ENCODE peak calls at places on chromosomes 2 and 18, in four cellular contexts. O, X, Z and J are unnamed samples.

GRCh38 chr2:66255871-66256270 is 179.1 kb upstream of the MEIS1 start:
- DNase-seq in O (no peak), X (no peak), Z (no peak), J (no peak)

GRCh38 chr2:240935101-240935876 is 29.2 kb downstream of the CROCC2 start:
- DNase-seq in O (peak; percentile 69), X (peak; percentile 12), Z (peak; percentile 79), J (no peak)

GRCh38 chr2:222842517-222843174 is 18.2 kb upstream of the ACSL3 start:
- DNase-seq in O (no peak), X (no peak), Z (no peak), J (no peak)

GRCh38 chr18:9704233-9705118 is 3.6 kb upstream of the RAB31 start:
- DNase-seq in O (no peak), X (no peak), Z (peak; percentile 61), J (no peak)

GRCh38 chr18:9755603-9756002 is 47.5 kb downstream of the RAB31 start:
- DNase-seq in O (no peak), X (no peak), Z (no peak), J (no peak)

GRCh38 chr18:77749189-77749588 is 499.5 kb downstream of the GALR1 start:
- DNase-seq in O (no peak), X (no peak), Z (no peak), J (no peak)

GRCh38 chr18:32911660-32912284 is 138.9 kb upstream of the KLHL14 start:
- DNase-seq in O (no peak), X (no peak), Z (no peak), J (no peak)

GRCh38 chr2:199382091-199382490 is 75.6 kb downstream of the SATB2 start:
- DNase-seq in O (no peak), X (no peak), Z (no peak), J (no peak)

GRCh38 chr18:6219116-6219717 is 195.5 kb downstream of the L3MBTL4 start:
- DNase-seq in O (no peak), X (no peak), Z (no peak), J (no peak)

GRCh38 chr18:331231-331771 is 63.5 kb upstream of the THOC1 start:
- DNase-seq in O (no peak), X (peak; percentile 26), Z (no peak), J (no peak)

GRCh38 chr2:44495035-44495434 is 133.3 kb downstream of the CAMKMT start:
- DNase-seq in O (no peak), X (no peak), Z (no peak), J (no peak)

GRCh38 chr2:157331696-157332095 is 6.1 kb upstream of the ERMN start:
- DNase-seq in O (no peak), X (no peak), Z (no peak), J (no peak)

GRCh38 chr2:55617160-55618024 is at the start of gene PPP4R3B:
- DNase-seq in O (peak; percentile 100), X (peak; percentile 100), Z (peak; percentile 100), J (peak; percentile 98)
- TF ChIP-seq POLR2A in O (peak; percentile 75), X (peak; percentile 94), Z (no peak), J (peak; percentile 71)

DNA sequence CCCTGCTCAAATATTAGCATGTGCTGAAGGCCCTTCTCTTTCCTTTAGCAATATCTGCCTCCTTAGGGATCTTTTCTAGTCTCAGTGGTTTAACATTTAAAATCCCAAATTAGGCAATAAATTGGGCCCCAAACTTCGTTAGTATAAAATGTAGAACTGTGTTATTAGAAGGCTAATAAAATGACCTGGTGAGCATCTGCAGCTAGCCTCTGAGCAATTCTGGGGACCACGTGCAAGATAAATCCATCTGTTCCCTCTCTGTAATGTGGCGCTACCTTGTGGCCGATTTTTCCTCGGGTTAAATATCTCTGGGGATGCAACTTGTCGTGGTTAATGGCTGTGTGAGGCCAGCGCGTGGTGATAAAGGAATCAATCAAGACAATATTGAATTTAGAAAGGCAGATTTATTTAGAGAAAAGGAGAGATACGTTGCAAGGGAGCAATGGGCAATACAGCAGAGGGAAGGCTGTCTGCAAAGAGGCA is 18.7 kb upstream of the IL36G start:
- DNase-seq in O (no peak), X (no peak), Z (no peak), J (no peak)
- TF ChIP-seq CTCF in O (no peak), X (no peak), Z (no peak), J (peak; percentile 21)

GRCh38 chr2:69383178-69383812 is 3.7 kb downstream of the GFPT1 start:
- DNase-seq in O (no peak), X (no peak), Z (no peak), J (no peak)
- H3K4me3 ChIP-seq in O (no peak overlapping the region), X (no peak overlapping the region), Z (no peak overlapping the region), J (no peak overlapping the region)

DNA sequence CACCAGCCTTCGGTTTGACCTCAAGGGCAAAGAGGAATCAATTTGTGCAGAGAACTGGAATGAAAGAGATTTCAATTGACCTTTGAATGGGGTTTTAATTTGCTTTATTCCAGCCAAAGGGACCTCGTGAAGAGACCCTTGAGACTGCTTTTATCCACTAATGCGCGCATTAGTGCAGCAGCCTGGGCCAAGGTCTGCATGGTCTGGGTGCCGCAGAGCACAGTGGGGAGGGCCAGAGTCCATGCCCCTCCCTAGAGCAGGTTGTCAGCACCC is 8.9 kb upstream of the POMC start:
- DNase-seq in O (no peak), X (no peak), Z (no peak), J (no peak)
- TF ChIP-seq POLR2A in O (no peak), X (no peak), Z (no peak), J (no peak)

DNA sequence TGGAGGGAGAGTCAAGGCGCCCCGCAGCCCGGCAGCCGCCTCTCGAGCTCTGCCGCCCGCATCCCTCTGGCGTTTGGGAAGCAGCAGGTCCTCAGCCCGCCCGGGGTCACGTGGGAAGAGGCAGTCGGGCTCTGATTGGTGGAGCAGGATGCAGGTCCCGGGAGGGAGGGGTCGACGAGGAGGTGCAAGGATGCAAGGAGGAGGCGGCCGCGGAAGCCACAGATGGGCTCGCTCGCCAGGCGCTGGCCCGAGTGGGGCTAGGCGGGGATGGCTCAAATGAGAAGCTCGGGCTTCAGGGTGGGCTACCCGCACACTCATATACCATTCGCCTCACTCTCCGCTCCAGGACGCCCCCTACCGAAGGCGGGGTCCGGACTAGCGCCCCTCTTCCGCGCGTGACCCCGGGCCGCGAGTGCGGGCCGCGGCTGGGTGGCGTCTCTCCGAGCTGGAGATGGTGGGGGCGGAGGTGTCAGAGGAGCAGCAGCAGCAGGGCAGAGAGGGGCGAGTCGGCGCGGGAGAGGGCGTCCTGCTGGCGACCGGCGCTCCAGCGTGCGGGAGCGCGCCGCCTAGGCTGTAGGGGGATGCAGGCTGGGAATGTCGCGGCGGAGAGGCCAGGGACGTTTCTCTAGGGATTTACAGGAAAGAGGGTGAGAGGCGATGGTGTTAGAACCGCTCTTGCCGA is at the start of gene TMEFF2:
- DNase-seq in O (peak; percentile 77), X (peak; percentile 36), Z (peak; percentile 88), J (no peak)
- TF ChIP-seq CTCF in O (no peak), X (no peak), Z (no peak), J (no peak)

DNA sequence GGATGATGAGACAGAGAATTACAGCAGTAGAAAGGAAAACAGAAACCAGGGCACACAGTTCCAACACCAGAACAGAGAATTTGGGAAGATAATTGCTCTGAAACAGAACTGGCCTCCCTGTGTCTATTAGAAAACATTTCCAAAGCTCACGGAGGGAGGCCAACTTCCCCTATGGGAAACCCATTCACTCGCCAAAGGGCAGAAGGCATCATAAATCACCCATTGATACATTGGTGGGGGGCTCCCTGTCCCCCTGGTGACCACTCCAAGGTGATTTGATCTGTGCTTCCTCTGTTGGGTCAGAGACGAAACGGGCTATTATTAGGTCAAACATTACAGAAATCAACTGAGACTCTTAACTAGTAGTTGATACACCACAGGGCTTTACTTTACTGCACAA is 3.8 kb downstream of the ARL4C start:
- DNase-seq in O (no peak), X (no peak), Z (peak; percentile 60), J (no peak)
- H3K4me3 ChIP-seq in O (peak overlapping the region; percentile 79), X (peak overlapping the region; percentile 89), Z (no peak overlapping the region), J (no peak overlapping the region)

GRCh38 chr2:47655563-47655880 is 127.4 kb upstream of the MSH6 start:
- DNase-seq in O (no peak), X (no peak), Z (peak; percentile 50), J (no peak)
- TF ChIP-seq POLR2A in O (no peak), X (no peak), Z (no peak), J (no peak)

GRCh38 chr2:192741889-192742288 is 547.2 kb upstream of the TMEFF2 start:
- DNase-seq in O (no peak), X (no peak), Z (no peak), J (peak; percentile 3)
- TF ChIP-seq CTCF in O (no peak), X (no peak), Z (no peak), J (peak; percentile 46)